ENCODE peak calls at places on chromosomes 11 and 22, in eight cellular contexts. B, A, U, X, K, T, D and I are unnamed samples.

GRCh38 chr22:43272301-43272700 is 70.9 kb downstream of the SCUBE1 start:
- DNase-seq in A (no peak), T (no peak), U (no peak), D (no peak), K (no peak), B (no peak), X (no peak), I (no peak)

GRCh38 chr11:95795627-95796308 is 5.5 kb downstream of the CEP57 start:
- DNase-seq in X (no peak), K (no peak), D (no peak), T (no peak), U (no peak), B (no peak), A (no peak), I (no peak)

GRCh38 chr11:203945-204586 is 3.1 kb downstream of the BET1L start:
- DNase-seq in D (no peak), X (no peak), T (no peak), A (no peak), K (no peak), B (no peak), U (no peak), I (no peak)

GRCh38 chr11:74014880-74015279 is 6.0 kb upstream of the UCP3 start:
- DNase-seq in K (no peak), U (no peak), D (no peak), B (no peak), A (no peak), X (no peak), T (no peak), I (no peak)

GRCh38 chr11:6630632-6631291 is 11.5 kb upstream of the TPP1 start:
- DNase-seq in B (no peak), T (no peak), X (no peak), D (no peak), A (no peak), U (no peak), K (no peak), I (no peak)

GRCh38 chr22:25025586-25025985 is 73.1 kb downstream of the KIAA1671 start:
- DNase-seq in X (no peak), T (no peak), D (no peak), U (no peak), A (no peak), B (no peak), K (no peak), I (no peak)

GRCh38 chr11:118156531-118157185 is 4.0 kb upstream of the SCN4B start:
- DNase-seq in U (no peak), A (no peak), T (peak; percentile 9), X (no peak), D (peak; percentile 26), K (no peak), B (no peak), I (peak; percentile 19)

GRCh38 chr22:29225422-29226090 is 19.9 kb downstream of the EMID1 start:
- DNase-seq in X (peak; percentile 79), D (no peak), U (no peak), T (no peak), K (no peak), B (peak; percentile 20), A (no peak), I (no peak)

GRCh38 chr11:2432171-2432621 is 12.1 kb downstream of the TRPM5 start:
- DNase-seq in A (no peak), B (no peak), D (no peak), U (no peak), X (no peak), K (no peak), T (no peak), I (no peak)

GRCh38 chr11:15095736-15096228 is 18.9 kb upstream of the INSC start:
- DNase-seq in X (no peak), K (no peak), B (peak; percentile 64), A (no peak), T (peak; percentile 32), U (no peak), D (no peak), I (no peak)

GRCh38 chr11:68314886-68315580 is 2.6 kb downstream of the LRP5 start:
- DNase-seq in X (no peak), A (no peak), T (peak; percentile 85), K (no peak), B (no peak), D (no peak), U (no peak), I (no peak)

GRCh38 chr11:67489203-67489859 is 6.5 kb downstream of the AIP start:
- DNase-seq in U (no peak), T (no peak), D (no peak), B (no peak), A (no peak), K (no peak), X (no peak), I (no peak)

GRCh38 chr11:94134651-94135512 is 6.2 kb downstream of the PANX1 start:
- DNase-seq in X (peak; percentile 73), U (peak; percentile 87), A (no peak), B (peak; percentile 93), D (no peak), K (no peak), T (peak; percentile 89), I (no peak)

GRCh38 chr11:70328556-70328955 is 58.1 kb downstream of the PPFIA1 start:
- DNase-seq in B (no peak), X (no peak), K (no peak), A (no peak), T (peak; percentile 77), U (no peak), D (no peak), I (no peak)